ENCODE peak calls at places on chromosomes 5 and 9, in six cellular contexts. A is effector CD4-positive, alpha-beta T cell; Q is iPS DF 6.9; C is prostate gland; P is RKO; L is esophagus squamous epithelium. O is an unnamed sample.

GRCh38 chr5:170223906-170224305 is 8.9 kb upstream of the C5orf58 start:
- DNase-seq in A (no peak), L (no peak), P (no peak), Q (no peak), C (no peak), O (no peak)

GRCh38 chr5:11909471-11909870 is 5.2 kb upstream of the CTNND2 start:
- DNase-seq in A (no peak), L (no peak), C (no peak), P (no peak), Q (no peak), O (no peak)

GRCh38 chr9:135478858-135479468 is 619 bp upstream of the PPP1R26 start:
- DNase-seq in A (no peak), P (peak), L (no peak), C (peak), Q (no peak), O (peak)

GRCh38 chr9:81776390-81776789 is 87.0 kb upstream of the TLE1 start:
- DNase-seq in P (no peak), C (no peak), A (no peak), L (no peak), Q (no peak), O (no peak)

GRCh38 chr5:30832519-30832918 is 361.0 kb upstream of the CDH6 start:
- DNase-seq in L (no peak), A (no peak), C (no peak), P (no peak), Q (no peak), O (no peak)

GRCh38 chr5:113283558-113283957 is 151.2 kb downstream of the TSSK1B start:
- DNase-seq in L (no peak), A (no peak), P (no peak), Q (no peak), C (no peak), O (no peak)

GRCh38 chr9:92224177-92224576 is 69.3 kb downstream of the IARS1 start:
- DNase-seq in Q (no peak), A (no peak), C (no peak), P (no peak), L (no peak), O (no peak)

GRCh38 chr5:107636555-107636954 is 34.2 kb downstream of the EFNA5 start:
- DNase-seq in Q (no peak), L (no peak), P (no peak), C (no peak), A (no peak), O (no peak)

GRCh38 chr9:127057970-127058644 is 64.3 kb downstream of the ANGPTL2 start:
- DNase-seq in C (no peak), L (no peak), Q (no peak), P (no peak), A (no peak), O (no peak)

GRCh38 chr5:61575103-61575502 is 243.0 kb downstream of the ZSWIM6 start:
- DNase-seq in Q (no peak), C (no peak), L (no peak), A (no peak), P (peak), O (no peak)

GRCh38 chr5:179230061-179230461 is 115.2 kb downstream of the ADAMTS2 start:
- DNase-seq in Q (no peak), C (no peak), P (no peak), L (no peak), A (no peak), O (no peak)

GRCh38 chr9:135989722-135990467 is 28.7 kb upstream of the UBAC1 start:
- DNase-seq in Q (no peak), L (no peak), C (peak), A (no peak), P (no peak), O (peak)

GRCh38 chr9:106075991-106076390 is 381.6 kb downstream of the TMEM38B start:
- DNase-seq in P (no peak), L (no peak), C (peak), Q (no peak), A (no peak), O (no peak)

GRCh38 chr9:33782395-33783152 is 12.8 kb upstream of the PRSS3 start:
- DNase-seq in P (no peak), C (no peak), L (no peak), A (no peak), Q (no peak), O (no peak)

GRCh38 chr5:173328896-173329369 is 719 bp upstream of the STC2 start:
- DNase-seq in Q (no peak), L (no peak), C (no peak), A (no peak), P (no peak), O (peak)

O was measured in T47D.